ENCODE peak calls at places on chromosomes 3 and 15, in four cellular contexts. One of them, this sample, is unnamed.

GRCh38 chr15:61501815-61502214 is 272.7 kb upstream of the RORA start:
- DNase-seq in AG04449: no peak
- DNase-seq in Caco-2: no peak
- DNase-seq in heart left ventricle: no peak
- DNase-seq in this sample: no peak

GRCh38 chr3:187748050-187748481 is 2.8 kb upstream of the BCL6 start:
- DNase-seq in AG04449: no peak
- DNase-seq in Caco-2: peak; percentile 93
- DNase-seq in heart left ventricle: peak; percentile 88
- DNase-seq in this sample: peak; percentile 98

GRCh38 chr3:68057637-68058320 is 403.4 kb upstream of the SUCLG2 start:
- DNase-seq in AG04449: no peak
- DNase-seq in Caco-2: no peak
- DNase-seq in heart left ventricle: no peak
- DNase-seq in this sample: no peak

GRCh38 chr3:140251678-140252077 is 316.7 kb downstream of the CLSTN2 start:
- DNase-seq in AG04449: no peak
- DNase-seq in Caco-2: no peak
- DNase-seq in heart left ventricle: no peak
- DNase-seq in this sample: no peak

GRCh38 chr3:17444865-17445264 is 297.6 kb downstream of the TBC1D5 start:
- DNase-seq in AG04449: no peak
- DNase-seq in Caco-2: no peak
- DNase-seq in heart left ventricle: no peak
- DNase-seq in this sample: no peak

GRCh38 chr3:107062787-107063186 is 314.5 kb upstream of the CCDC54 start:
- DNase-seq in AG04449: no peak
- DNase-seq in Caco-2: no peak
- DNase-seq in heart left ventricle: no peak
- DNase-seq in this sample: no peak

GRCh38 chr3:32681811-32682210 is 3.2 kb upstream of the CNOT10 start:
- DNase-seq in AG04449: no peak
- DNase-seq in Caco-2: no peak
- DNase-seq in heart left ventricle: no peak
- DNase-seq in this sample: no peak

GRCh38 chr15:77915261-77915960 is 162.1 kb downstream of the TBC1D2B start:
- DNase-seq in AG04449: no peak
- DNase-seq in Caco-2: no peak
- DNase-seq in heart left ventricle: no peak
- DNase-seq in this sample: no peak

GRCh38 chr15:93449798-93450197 is 360.8 kb upstream of the RGMA start:
- DNase-seq in AG04449: no peak
- DNase-seq in Caco-2: no peak
- DNase-seq in heart left ventricle: no peak
- DNase-seq in this sample: no peak

GRCh38 chr3:107847791-107848190 is 243.0 kb downstream of the CD47 start:
- DNase-seq in AG04449: no peak
- DNase-seq in Caco-2: no peak
- DNase-seq in heart left ventricle: no peak
- DNase-seq in this sample: no peak

GRCh38 chr15:83106994-83107840 is at the start of gene TM6SF1:
- DNase-seq in AG04449: no peak
- DNase-seq in Caco-2: no peak
- DNase-seq in heart left ventricle: peak; percentile 29
- DNase-seq in this sample: peak; percentile 67

GRCh38 chr3:164190566-164190965 is 887.7 kb downstream of the SI start:
- DNase-seq in AG04449: no peak
- DNase-seq in Caco-2: no peak
- DNase-seq in heart left ventricle: no peak
- DNase-seq in this sample: no peak

DNA sequence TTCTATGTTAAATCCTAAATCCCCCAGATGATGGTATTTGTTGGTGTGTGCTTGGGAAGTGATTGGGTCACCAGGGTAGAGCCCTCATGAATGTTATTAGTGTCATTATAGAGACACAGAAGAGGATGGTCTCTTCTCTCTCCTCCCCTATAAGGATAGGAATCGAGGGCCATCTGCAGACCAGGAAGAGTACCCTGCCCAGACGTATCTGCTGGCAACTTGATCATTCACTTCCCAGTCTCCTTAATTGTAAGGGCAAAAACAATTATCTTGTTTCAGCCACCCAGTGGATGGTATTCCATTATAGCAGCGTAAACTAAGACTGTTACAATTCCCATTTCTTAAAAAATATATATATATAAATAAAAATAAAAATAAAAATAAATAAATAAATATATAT is 892.2 kb downstream of the SI start:
- DNase-seq in AG04449: no peak
- DNase-seq in Caco-2: no peak
- DNase-seq in heart left ventricle: no peak
- DNase-seq in this sample: no peak
- TF ChIP-seq CTCF in AG04449: no peak
- TF ChIP-seq CTCF in Caco-2: no peak
- TF ChIP-seq CTCF in heart left ventricle: no peak
- TF ChIP-seq CTCF in this sample: no peak

DNA sequence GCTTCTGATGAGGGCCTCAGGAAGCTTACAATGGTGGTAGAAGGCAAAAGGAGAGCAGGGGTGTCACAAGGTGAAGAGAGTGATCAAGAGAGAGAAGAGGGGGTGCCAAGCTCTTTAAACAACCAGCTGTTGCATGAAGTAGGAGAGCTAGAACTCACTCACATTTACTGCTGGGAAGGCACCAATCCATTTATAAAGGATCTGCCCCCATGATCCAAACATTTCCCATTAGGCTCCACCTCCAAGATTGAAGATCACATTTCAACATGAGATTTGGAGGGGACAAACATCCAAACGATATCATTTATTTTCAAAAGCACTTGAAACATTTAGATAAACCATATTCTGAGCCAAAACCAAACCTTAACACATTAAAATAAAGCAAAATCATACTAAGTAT is 26.3 kb downstream of the ANKRD28 start:
- DNase-seq in AG04449: no peak
- DNase-seq in Caco-2: no peak
- DNase-seq in heart left ventricle: no peak
- DNase-seq in this sample: no peak
- TF ChIP-seq CTCF in AG04449: no peak
- TF ChIP-seq CTCF in Caco-2: no peak
- TF ChIP-seq CTCF in heart left ventricle: no peak
- TF ChIP-seq CTCF in this sample: no peak

DNA sequence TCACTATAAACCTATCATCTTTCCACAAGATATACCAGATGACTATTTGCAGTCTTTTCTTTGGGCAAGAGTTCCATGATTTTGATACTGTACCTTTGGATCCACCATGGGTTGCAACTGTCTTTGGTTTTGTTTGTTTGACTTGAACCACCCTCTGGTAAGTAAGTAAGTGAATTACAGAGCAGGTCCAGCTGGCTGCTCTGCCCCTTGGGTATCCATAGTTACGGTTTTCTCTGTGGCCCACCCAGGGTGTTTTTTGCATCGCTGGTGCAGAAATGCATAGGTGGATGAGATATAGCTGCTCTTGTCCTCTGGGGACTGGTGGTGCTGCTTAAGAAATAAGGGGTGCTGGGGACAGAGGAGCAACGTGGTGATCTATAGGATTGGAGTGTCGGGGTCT is 33.8 kb downstream of the CHDH start:
- DNase-seq in AG04449: no peak
- DNase-seq in Caco-2: no peak
- DNase-seq in heart left ventricle: no peak
- DNase-seq in this sample: no peak
- TF ChIP-seq CTCF in AG04449: no peak
- TF ChIP-seq CTCF in Caco-2: no peak
- TF ChIP-seq CTCF in heart left ventricle: no peak
- TF ChIP-seq CTCF in this sample: no peak

GRCh38 chr15:41557673-41558399 is 1.2 kb upstream of the TYRO3 start:
- DNase-seq in AG04449: no peak
- DNase-seq in Caco-2: peak; percentile 79
- DNase-seq in heart left ventricle: peak; percentile 58
- DNase-seq in this sample: peak; percentile 65

GRCh38 chr15:41556657-41557056 is 2.4 kb upstream of the TYRO3 start:
- DNase-seq in AG04449: no peak
- DNase-seq in Caco-2: no peak
- DNase-seq in heart left ventricle: no peak
- DNase-seq in this sample: no peak

GRCh38 chr15:41559239-41559488 is 152 bp downstream of the TYRO3 start:
- DNase-seq in AG04449: no peak
- DNase-seq in Caco-2: no peak
- DNase-seq in heart left ventricle: no peak
- DNase-seq in this sample: no peak

GRCh38 chr15:41559489-41560177 is 621 bp downstream of the TYRO3 start:
- DNase-seq in AG04449: no peak
- DNase-seq in Caco-2: no peak
- DNase-seq in heart left ventricle: no peak
- DNase-seq in this sample: peak; percentile 66

GRCh38 chr15:41558400-41559238 is at the start of gene TYRO3:
- DNase-seq in AG04449: no peak
- DNase-seq in Caco-2: peak; percentile 81
- DNase-seq in heart left ventricle: peak; percentile 59
- DNase-seq in this sample: peak; percentile 48
- TF ChIP-seq CTCF in AG04449: no peak
- TF ChIP-seq CTCF in Caco-2: no peak
- TF ChIP-seq CTCF in heart left ventricle: no peak
- TF ChIP-seq CTCF in this sample: no peak

GRCh38 chr3:138093721-138094120 is 21.7 kb downstream of the DZIP1L start:
- DNase-seq in AG04449: no peak
- DNase-seq in Caco-2: no peak
- DNase-seq in heart left ventricle: no peak
- DNase-seq in this sample: no peak

GRCh38 chr3:138092023-138092422 is 23.4 kb downstream of the DZIP1L start:
- DNase-seq in AG04449: no peak
- DNase-seq in Caco-2: no peak
- DNase-seq in heart left ventricle: no peak
- DNase-seq in this sample: no peak

GRCh38 chr3:138099417-138099816 is 16.0 kb downstream of the DZIP1L start:
- DNase-seq in AG04449: no peak
- DNase-seq in Caco-2: no peak
- DNase-seq in heart left ventricle: no peak
- DNase-seq in this sample: no peak

DNA sequence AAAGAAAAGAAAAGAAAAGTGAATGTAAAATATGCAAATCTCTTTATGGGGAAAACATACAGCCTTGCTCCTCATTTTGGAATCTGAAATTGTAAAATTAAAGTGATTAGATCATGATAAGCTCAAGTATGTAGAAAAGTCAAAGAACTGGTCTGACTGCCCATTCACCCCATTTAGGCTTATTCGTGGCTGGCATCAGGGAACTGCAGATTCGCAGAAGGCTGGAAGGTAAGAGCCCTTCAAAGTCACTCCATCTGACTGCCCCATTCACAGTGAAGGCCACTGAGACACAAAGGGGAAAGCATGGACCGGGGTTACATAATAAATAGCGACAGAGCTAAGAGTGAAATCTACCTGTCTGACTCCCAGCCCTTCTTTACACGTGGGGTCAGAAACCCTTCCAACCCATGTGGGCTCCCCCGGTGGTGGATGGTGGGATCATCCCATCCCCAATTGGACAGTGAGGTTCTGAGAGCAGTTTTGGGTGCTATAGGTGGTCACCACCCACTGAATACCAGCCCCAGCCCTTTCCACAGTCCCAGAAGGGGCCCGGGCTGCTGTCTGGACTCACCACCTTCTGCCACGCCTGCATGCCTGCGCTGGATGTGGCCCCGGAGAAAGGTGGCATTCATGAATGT is 18.1 kb downstream of the DZIP1L start:
- DNase-seq in AG04449: no peak
- DNase-seq in Caco-2: peak; percentile 62
- DNase-seq in heart left ventricle: no peak
- DNase-seq in this sample: peak; percentile 12
- TF ChIP-seq CTCF in AG04449: peak; percentile 44
- TF ChIP-seq CTCF in Caco-2: peak; percentile 67
- TF ChIP-seq CTCF in heart left ventricle: peak; percentile 6
- TF ChIP-seq CTCF in this sample: no peak

DNA sequence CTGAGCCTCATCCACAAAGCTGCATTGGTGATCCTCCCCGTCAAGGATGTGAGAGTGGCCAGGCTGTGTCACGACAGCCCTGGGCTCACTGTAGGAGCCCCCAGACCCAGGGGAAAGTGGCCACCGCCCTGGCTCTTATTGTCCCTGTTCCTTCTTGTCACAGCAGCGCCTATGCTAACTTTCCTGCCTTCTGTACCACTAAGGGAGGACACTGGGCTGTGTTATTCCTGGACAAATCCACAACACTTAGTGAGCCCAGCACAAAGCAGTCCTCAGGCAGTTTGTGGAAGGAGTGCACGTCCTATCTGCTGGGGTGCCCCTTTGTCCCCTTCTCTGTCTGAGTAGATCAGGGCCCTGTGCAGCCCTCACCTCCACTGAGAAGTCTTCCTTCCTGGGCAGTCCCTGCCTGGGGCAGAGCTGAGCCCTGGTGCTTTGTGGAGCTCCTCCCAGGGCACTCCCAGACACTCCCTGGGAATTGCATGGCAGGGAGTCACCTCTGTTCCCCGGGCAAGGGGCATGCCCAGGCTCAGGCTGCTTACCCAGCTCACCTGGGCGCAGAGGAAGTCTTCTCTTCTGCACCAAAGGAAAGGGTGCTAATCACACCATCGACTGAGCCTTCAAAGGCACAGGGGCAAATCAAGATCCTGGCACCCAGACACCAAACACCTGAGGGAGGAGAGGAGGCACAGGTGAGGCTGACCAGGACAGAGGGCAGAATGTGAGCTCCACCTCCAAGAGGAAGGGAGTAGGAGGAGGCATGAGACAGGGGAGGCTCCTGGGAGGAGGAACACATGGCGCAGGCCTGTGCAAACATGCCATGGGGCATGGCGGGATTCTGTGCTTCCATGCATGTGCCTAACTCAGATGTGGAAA is 138.7 kb downstream of the KLF13 start:
- DNase-seq in AG04449: no peak
- DNase-seq in Caco-2: no peak
- DNase-seq in heart left ventricle: no peak
- DNase-seq in this sample: no peak
- TF ChIP-seq CTCF in AG04449: no peak
- TF ChIP-seq CTCF in Caco-2: no peak
- TF ChIP-seq CTCF in heart left ventricle: no peak
- TF ChIP-seq CTCF in this sample: no peak

GRCh38 chr3:184894051-184894450 is 82.1 kb downstream of the VPS8 start:
- DNase-seq in AG04449: no peak
- DNase-seq in Caco-2: no peak
- DNase-seq in heart left ventricle: no peak
- DNase-seq in this sample: no peak
- TF ChIP-seq CTCF in AG04449: no peak
- TF ChIP-seq CTCF in Caco-2: no peak
- TF ChIP-seq CTCF in heart left ventricle: no peak
- TF ChIP-seq CTCF in this sample: no peak